ENCODE peak calls at places on chromosomes 2 and 18, in seven cellular contexts. K, R, N, W, E, J and I are unnamed samples.

GRCh38 chr18:25830787-25831186 is 259.6 kb downstream of the SS18 start:
- DNase-seq in J (peak), E (peak), K (no peak), W (peak), N (peak), R (peak), I (no peak)

GRCh38 chr2:159773426-159773825 is 24.6 kb downstream of the CD302 start:
- DNase-seq in R (no peak), J (peak), N (peak), W (no peak), E (no peak), K (peak), I (no peak)

GRCh38 chr2:213161759-213162514 is 10.5 kb upstream of the IKZF2 start:
- DNase-seq in K (no peak), W (no peak), J (peak), R (no peak), N (peak), E (no peak), I (peak)

GRCh38 chr2:72291059-72291458 is 143.4 kb upstream of the CYP26B1 start:
- DNase-seq in N (peak), J (peak), E (no peak), K (no peak), R (no peak), W (no peak), I (no peak)

GRCh38 chr18:12593861-12594260 is 64.0 kb downstream of the SPIRE1 start:
- DNase-seq in J (peak), R (no peak), E (no peak), K (no peak), N (peak), W (no peak), I (no peak)

GRCh38 chr2:159942149-159942548 is 120.3 kb downstream of the PLA2R1 start:
- DNase-seq in K (no peak), N (peak), W (no peak), J (peak), R (no peak), E (no peak), I (no peak)

GRCh38 chr2:110853516-110853915 is 121.1 kb downstream of the ACOXL start:
- DNase-seq in K (peak), N (peak), W (no peak), J (peak), R (no peak), E (no peak), I (peak)

GRCh38 chr2:231557571-231558217 is 27.4 kb upstream of the NMUR1 start:
- DNase-seq in W (peak), E (peak), J (peak), N (peak), K (peak), R (peak), I (peak)

GRCh38 chr2:68103656-68104055 is 40.9 kb upstream of the C1D start:
- DNase-seq in E (no peak), J (no peak), W (no peak), N (no peak), K (no peak), R (no peak), I (no peak)

GRCh38 chr2:233844836-233845235 is 9.5 kb downstream of the HJURP start:
- DNase-seq in E (no peak), W (no peak), K (no peak), R (no peak), N (no peak), J (no peak), I (no peak)

GRCh38 chr18:3066391-3067079 is 53.6 kb upstream of the LPIN2 start:
- DNase-seq in N (no peak), E (no peak), W (no peak), K (no peak), R (no peak), J (no peak), I (no peak)

GRCh38 chr2:21981127-21981526 is 857.4 kb downstream of the TDRD15 start:
- DNase-seq in K (no peak), W (no peak), E (no peak), J (no peak), R (no peak), N (peak), I (peak)

GRCh38 chr2:168686485-168687191 is 115.8 kb upstream of the NOSTRIN start:
- DNase-seq in R (no peak), N (peak), W (no peak), E (no peak), J (peak), K (no peak), I (peak)

GRCh38 chr2:168683996-168684395 is 118.4 kb upstream of the NOSTRIN start:
- DNase-seq in N (no peak), J (no peak), K (no peak), E (no peak), R (no peak), W (no peak), I (no peak)

GRCh38 chr2:168684921-168685618 is 117.4 kb upstream of the NOSTRIN start:
- DNase-seq in K (no peak), W (no peak), R (no peak), N (no peak), J (no peak), E (no peak), I (no peak)

GRCh38 chr2:168685619-168686453 is 116.6 kb upstream of the NOSTRIN start:
- DNase-seq in R (no peak), K (no peak), J (peak), E (no peak), N (peak), W (no peak), I (no peak)

GRCh38 chr2:168687314-168687713 is 115.1 kb upstream of the NOSTRIN start:
- DNase-seq in R (no peak), N (peak), W (no peak), E (no peak), J (peak), K (no peak), I (peak)
- TF ChIP-seq CTCF in R (peak), N (peak), W (peak), E (no peak), J (peak), K (peak), I (no peak)

GRCh38 chr18:6729247-6730091 is at the start of gene ARHGAP28:
- DNase-seq in K (peak), E (peak), J (peak), N (peak), W (peak), R (peak), I (peak)

GRCh38 chr18:6728809-6729246 is 688 bp upstream of the ARHGAP28 start:
- DNase-seq in R (no peak), N (no peak), K (no peak), E (no peak), W (no peak), J (no peak), I (no peak)

GRCh38 chr18:6728318-6728717 is 1.2 kb upstream of the ARHGAP28 start:
- DNase-seq in K (no peak), E (no peak), R (no peak), J (no peak), W (no peak), N (no peak), I (no peak)

GRCh38 chr18:6732952-6733351 is 3.4 kb downstream of the ARHGAP28 start:
- DNase-seq in N (no peak), R (no peak), E (no peak), W (no peak), K (no peak), J (no peak), I (no peak)

DNA sequence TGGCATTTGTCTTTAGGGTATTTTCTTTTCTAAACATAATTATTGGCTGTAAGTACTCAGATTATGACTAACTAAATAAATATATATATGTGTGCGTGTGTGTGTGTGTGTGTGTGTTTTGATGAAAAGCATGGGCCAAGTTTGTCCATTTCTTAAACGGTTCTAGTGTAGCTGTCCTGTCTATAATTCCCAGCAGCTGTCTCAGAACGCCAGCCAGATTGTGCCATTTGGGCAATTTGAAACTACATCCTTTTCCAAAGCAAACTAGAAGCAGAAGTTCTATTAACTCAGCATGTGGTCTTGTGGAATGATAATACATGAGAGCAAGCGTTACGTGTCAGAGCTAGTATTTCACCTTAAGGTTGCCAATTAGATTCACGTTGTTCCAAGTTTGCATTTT is 1.7 kb downstream of the ARHGAP28 start:
- DNase-seq in J (peak), E (peak), N (peak), K (no peak), R (no peak), W (no peak), I (peak)
- H3K4me3 ChIP-seq in J (no peak), E (peak), N (peak), K (no peak), R (no peak), W (no peak), I (no peak)

GRCh38 chr18:49059028-49059670 is 108.4 kb upstream of the SMAD7 start:
- DNase-seq in J (no peak), K (no peak), R (no peak), W (no peak), E (no peak), N (no peak), I (no peak)
- TF ChIP-seq CTCF in J (peak), K (no peak), R (peak), W (no peak), E (peak), N (peak), I (no peak)

DNA sequence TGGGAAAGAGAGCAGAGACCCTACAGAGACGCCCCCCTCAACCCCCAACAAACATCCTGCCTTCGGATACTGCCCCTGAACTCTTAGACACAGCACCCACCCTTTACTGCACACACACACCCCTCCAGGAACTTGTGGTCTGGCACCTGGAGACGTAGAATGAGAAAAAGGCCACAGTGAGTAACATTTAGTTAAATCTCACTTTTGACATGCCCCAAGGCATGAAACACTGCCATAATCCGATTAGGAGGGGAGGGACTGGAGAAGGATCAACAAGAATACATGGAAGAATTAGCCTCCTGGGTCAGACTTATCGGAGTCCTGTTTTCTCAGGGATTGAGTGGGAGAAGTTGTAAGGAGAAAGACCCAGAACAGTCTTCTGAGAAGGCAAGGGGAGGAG is 4.1 kb downstream of the CDK5R2 start:
- DNase-seq in W (no peak), N (peak), R (no peak), E (no peak), J (no peak), K (no peak), I (peak)
- H3K4me3 ChIP-seq in W (no peak), N (no peak), R (no peak), E (peak), J (no peak), K (no peak), I (no peak)

DNA sequence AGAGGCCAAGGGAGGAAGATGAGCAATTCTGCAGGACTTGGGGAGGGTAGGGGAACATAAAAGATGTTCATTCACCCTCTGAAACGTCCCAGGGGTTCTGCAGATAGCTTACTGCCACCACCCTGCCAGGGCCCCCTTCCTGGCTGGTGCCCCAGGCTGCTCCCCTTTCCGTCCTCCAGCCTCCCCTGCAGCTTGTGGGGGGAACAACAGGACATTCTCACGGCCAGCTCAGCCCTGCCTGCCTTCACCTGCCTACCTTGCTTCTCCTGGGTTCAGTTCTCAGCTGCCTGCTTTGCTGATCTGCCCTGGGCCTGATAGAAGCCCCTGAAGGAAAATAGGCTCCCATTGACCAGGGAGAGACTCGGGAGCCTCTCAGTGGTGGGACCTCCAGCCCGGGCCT is 251.1 kb downstream of the CELF4 start:
- DNase-seq in K (no peak), J (no peak), N (no peak), W (no peak), E (no peak), R (no peak), I (no peak)
- TF ChIP-seq CTCF in K (no peak), J (no peak), N (no peak), W (no peak), E (no peak), R (no peak), I (no peak)

GRCh38 chr2:98869272-98869641 is 66.8 kb downstream of the CRACDL start:
- DNase-seq in K (peak), J (no peak), N (no peak), R (no peak), E (no peak), W (no peak), I (peak)

GRCh38 chr2:98868548-98869271 is 67.3 kb downstream of the CRACDL start:
- DNase-seq in N (no peak), K (peak), R (no peak), J (no peak), W (no peak), E (no peak), I (peak)

GRCh38 chr2:98871506-98871905 is 64.5 kb downstream of the CRACDL start:
- DNase-seq in R (no peak), K (no peak), E (no peak), J (no peak), W (no peak), N (no peak), I (no peak)

GRCh38 chr2:98870516-98871158 is 65.4 kb downstream of the CRACDL start:
- DNase-seq in K (no peak), N (no peak), W (no peak), J (no peak), R (no peak), E (no peak), I (no peak)

DNA sequence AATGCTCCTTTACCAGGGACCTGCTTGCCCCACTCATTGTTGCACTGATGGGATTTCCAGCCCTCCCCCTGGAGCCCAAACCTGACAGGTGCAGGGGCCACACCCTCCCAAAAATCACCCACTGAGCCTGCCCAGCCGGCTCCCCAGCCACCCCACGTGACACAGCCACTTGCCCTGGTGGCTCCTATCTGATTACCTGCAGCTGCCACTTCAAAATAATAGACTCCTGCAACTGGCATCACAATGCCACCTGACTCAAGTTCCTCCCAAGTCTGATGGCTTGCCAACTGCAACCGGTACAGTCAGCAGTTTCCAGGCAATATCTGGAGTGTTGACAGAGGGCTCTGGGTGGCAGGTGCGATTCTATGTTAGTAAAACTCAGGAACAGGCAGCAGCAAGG is 66.2 kb downstream of the CRACDL start:
- DNase-seq in E (no peak), K (peak), N (no peak), J (no peak), R (no peak), W (no peak), I (peak)
- H3K4me3 ChIP-seq in E (no peak), K (peak), N (no peak), J (no peak), R (no peak), W (no peak), I (no peak)

GRCh38 chr2:74260495-74260894 is 62.1 kb downstream of the MTHFD2 start:
- DNase-seq in E (no peak), R (no peak), W (no peak), J (no peak), K (no peak), N (no peak), I (no peak)

GRCh38 chr2:74259191-74259590 is 60.8 kb downstream of the MTHFD2 start:
- DNase-seq in R (no peak), K (no peak), N (no peak), W (no peak), E (no peak), J (no peak), I (no peak)

GRCh38 chr2:74262681-74263080 is 64.3 kb downstream of the MTHFD2 start:
- DNase-seq in E (no peak), W (no peak), J (no peak), K (no peak), N (no peak), R (no peak), I (no peak)

GRCh38 chr2:74264281-74264680 is 65.9 kb downstream of the MTHFD2 start:
- DNase-seq in K (no peak), W (no peak), E (no peak), R (no peak), J (no peak), N (no peak), I (no peak)

GRCh38 chr2:74261204-74261864 is 62.9 kb downstream of the MTHFD2 start:
- DNase-seq in N (peak), J (peak), W (peak), R (peak), E (no peak), K (peak), I (peak)
- TF ChIP-seq CTCF in N (peak), J (peak), W (peak), R (peak), E (peak), K (peak), I (peak)

DNA sequence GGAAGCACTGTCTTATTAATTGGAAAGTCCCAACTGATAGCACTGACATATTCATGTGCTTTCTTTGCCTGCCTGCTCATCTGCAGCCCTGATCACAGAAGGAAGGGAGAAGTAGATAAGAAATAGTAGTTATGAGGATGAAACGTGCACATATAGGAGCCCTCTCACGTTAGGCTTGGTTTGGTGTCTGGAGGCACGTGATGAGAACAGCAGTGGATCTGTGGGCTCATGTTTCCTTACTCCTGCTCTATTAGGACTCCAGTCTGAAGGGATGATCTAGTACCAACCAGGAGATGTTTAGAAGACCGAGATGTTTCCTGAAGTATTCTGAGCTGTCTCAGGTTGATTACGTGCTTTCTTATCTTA is 84.9 kb downstream of the MAP4K4 start:
- DNase-seq in R (no peak), E (no peak), J (no peak), W (no peak), N (no peak), K (no peak), I (no peak)
- H3K4me3 ChIP-seq in R (no peak), E (no peak), J (no peak), W (no peak), N (no peak), K (no peak), I (no peak)

GRCh38 chr2:165927353-165927752 is 26.2 kb downstream of the TTC21B start:
- DNase-seq in W (no peak), R (no peak), J (no peak), E (peak), N (no peak), K (no peak), I (peak)

GRCh38 chr2:165933211-165933610 is 20.4 kb downstream of the TTC21B start:
- DNase-seq in R (no peak), N (no peak), K (no peak), E (no peak), W (no peak), J (no peak), I (no peak)

GRCh38 chr2:165924950-165925349 is 28.6 kb downstream of the TTC21B start:
- DNase-seq in N (no peak), R (no peak), W (no peak), K (no peak), J (no peak), E (no peak), I (no peak)

DNA sequence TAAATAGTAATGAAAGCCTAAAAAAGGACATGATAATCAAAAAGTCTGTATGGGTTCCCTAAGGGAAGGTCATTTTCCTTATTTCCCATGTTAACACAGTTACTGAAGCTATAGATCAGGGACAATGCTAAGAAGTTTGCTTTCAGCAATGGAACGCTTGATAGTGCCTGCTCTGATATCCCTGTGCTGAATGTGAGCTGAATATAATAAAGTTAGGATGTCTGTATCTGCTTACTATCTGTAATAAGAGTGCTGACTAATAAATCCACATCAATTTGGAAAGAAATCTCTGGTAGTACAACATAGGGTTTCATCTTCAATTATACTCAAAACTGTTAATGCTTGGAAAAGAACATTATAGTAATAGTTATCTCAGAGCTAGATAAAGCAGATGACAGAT is 25.8 kb downstream of the TTC21B start:
- DNase-seq in N (no peak), J (no peak), K (no peak), R (no peak), E (no peak), W (no peak), I (no peak)
- TF ChIP-seq CTCF in N (no peak), J (no peak), K (no peak), R (no peak), E (no peak), W (no peak), I (no peak)

GRCh38 chr2:191041418-191042161 is 27.6 kb upstream of the STAT1 start:
- DNase-seq in N (peak), E (no peak), K (peak), W (no peak), R (no peak), J (peak), I (peak)
- H3K4me3 ChIP-seq in N (no peak), E (no peak), K (peak), W (no peak), R (no peak), J (no peak), I (no peak)